ENCODE peak calls at places on chromosome 14, in five cellular contexts. U is stimulated activated CD4-positive, alpha-beta T cell treated with anti-CD3 and anti-CD28 coated beads, Interleukin-2, amount 100 ng/mL, for 24 hours; X is T-helper 9 cell; S is activated CD8-positive, alpha-beta memory T cell treated with anti-CD3 and anti-CD28 coated beads for 48 hours; O is memory B cell. V is an unnamed sample.

GRCh38 chr14:85172290-85172689 is 357.7 kb upstream of the FLRT2 start:
- DNase-seq in U (no peak), X (no peak), S (no peak), O (no peak), V (peak)

GRCh38 chr14:54528973-54529372 is 19.3 kb downstream of the CGRRF1 start:
- DNase-seq in U (no peak), X (no peak), S (no peak), O (no peak), V (no peak)

GRCh38 chr14:99009875-99010274 is 262.1 kb downstream of the BCL11B start:
- DNase-seq in U (no peak), X (no peak), S (no peak), O (no peak), V (no peak)

GRCh38 chr14:37988472-37988871 is 219.2 kb upstream of the SSTR1 start:
- DNase-seq in U (no peak), X (no peak), S (no peak), O (no peak), V (no peak)

GRCh38 chr14:50452285-50452684 is 55.6 kb upstream of the CDKL1 start:
- DNase-seq in U (no peak), X (no peak), S (no peak), O (no peak), V (no peak)

GRCh38 chr14:59465570-59466150 is 480 bp upstream of the GPR135 start:
- DNase-seq in U (no peak), X (no peak), S (no peak), O (no peak), V (no peak)

GRCh38 chr14:91297081-91297711 is 52.7 kb upstream of the GPR68 start:
- DNase-seq in U (no peak), X (no peak), S (no peak), O (no peak), V (no peak)

GRCh38 chr14:99625476-99625875 is 19.5 kb upstream of the HHIPL1 start:
- DNase-seq in U (no peak), X (no peak), S (no peak), O (no peak), V (no peak)

GRCh38 chr14:94112513-94113060 is 2.1 kb downstream of the IFI27 start:
- DNase-seq in U (no peak), X (no peak), S (no peak), O (no peak), V (no peak)

GRCh38 chr14:53542692-53543091 is 389.6 kb upstream of the DDHD1 start:
- DNase-seq in U (no peak), X (no peak), S (no peak), O (no peak), V (peak)

GRCh38 chr14:64971890-64972785 is at the start of gene RAB15:
- DNase-seq in U (peak), X (peak), S (no peak), O (peak), V (no peak)

GRCh38 chr14:106872619-106873446 is 1346.5 kb downstream of the TMEM121 start:
- DNase-seq in U (peak), X (peak), S (peak), O (peak), V (no peak)

GRCh38 chr14:69694730-69695663 is 71.9 kb upstream of the SRSF5 start:
- DNase-seq in U (no peak), X (no peak), S (no peak), O (no peak), V (peak)

GRCh38 chr14:99320105-99320572 is 48.1 kb upstream of the BCL11B start:
- DNase-seq in U (peak), X (peak), S (peak), O (peak), V (peak)

GRCh38 chr14:90627478-90627877 is 188.8 kb downstream of the TTC7B start:
- DNase-seq in U (no peak), X (no peak), S (no peak), O (no peak), V (no peak)

GRCh38 chr14:42884100-42884499 is 1277.4 kb downstream of the LRFN5 start:
- DNase-seq in U (no peak), X (no peak), S (no peak), O (no peak), V (peak)